ENCODE peak calls at places on chromosomes 13 and 19, in seven cellular contexts. F is Peyer's patch, G is right lobe of liver, E is HepG2, V is adrenal gland, Z is PC-9, N is brain microvascular endothelial cell. Y is an unnamed sample.

GRCh38 chr13:89267734-89268133 is 1596.6 kb downstream of the SLITRK5 start:
- DNase-seq in F (no peak), G (no peak), E (no peak), V (no peak), Z (no peak), N (no peak), Y (no peak)

GRCh38 chr13:67238277-67238859 is 8.2 kb upstream of the PCDH9 start:
- DNase-seq in F (no peak), G (no peak), E (peak; percentile 16), V (no peak), Z (no peak), N (no peak), Y (no peak)

GRCh38 chr13:75587679-75588078 is 38.1 kb downstream of the UCHL3 start:
- DNase-seq in F (no peak), G (no peak), E (peak; percentile 21), V (no peak), Z (no peak), N (no peak), Y (no peak)

GRCh38 chr13:41842029-41842428 is 118.9 kb downstream of the VWA8 start:
- DNase-seq in F (no peak), G (no peak), E (no peak), V (peak; percentile 24), Z (no peak), N (peak; percentile 40), Y (no peak)

GRCh38 chr19:3494559-3494958 is 5.9 kb downstream of the DOHH start:
- DNase-seq in F (no peak), G (no peak), E (no peak), V (no peak), Z (no peak), N (no peak), Y (no peak)

GRCh38 chr19:43545276-43545675 is 12.3 kb downstream of the ZNF575 start:
- DNase-seq in F (no peak), G (no peak), E (no peak), V (no peak), Z (no peak), N (no peak), Y (no peak)

GRCh38 chr13:101621099-101621498 is 168.6 kb downstream of the ITGBL1 start:
- DNase-seq in F (no peak), G (no peak), E (no peak), V (no peak), Z (peak; percentile 41), N (no peak), Y (no peak)

GRCh38 chr19:6238643-6239281 is 41.0 kb downstream of the MLLT1 start:
- DNase-seq in F (peak; percentile 50), G (peak; percentile 52), E (no peak), V (no peak), Z (no peak), N (no peak), Y (no peak)

GRCh38 chr13:44646044-44646443 is 69.9 kb upstream of the TSC22D1 start:
- DNase-seq in F (no peak), G (no peak), E (no peak), V (no peak), Z (no peak), N (no peak), Y (no peak)

GRCh38 chr13:25982908-25983307 is 68.9 kb downstream of the SHISA2 start:
- DNase-seq in F (no peak), G (no peak), E (no peak), V (no peak), Z (no peak), N (no peak), Y (no peak)

GRCh38 chr19:29042450-29042849 is 170.5 kb downstream of the UQCRFS1 start:
- DNase-seq in F (no peak), G (no peak), E (no peak), V (no peak), Z (no peak), N (no peak), Y (no peak)

GRCh38 chr13:27171244-27171829 is at the start of gene USP12:
- DNase-seq in F (no peak), G (peak; percentile 60), E (no peak), V (peak; percentile 58), Z (no peak), N (no peak), Y (no peak)

GRCh38 chr19:45467456-45468158 is at the start of gene FOSB:
- DNase-seq in F (peak; percentile 93), G (peak; percentile 96), E (peak; percentile 87), V (peak; percentile 96), Z (peak; percentile 86), N (peak; percentile 95), Y (peak; percentile 97)

GRCh38 chr19:46898731-46899130 is 37.9 kb downstream of the ARHGAP35 start:
- DNase-seq in F (no peak), G (no peak), E (no peak), V (no peak), Z (no peak), N (peak; percentile 67), Y (no peak)

DNA sequence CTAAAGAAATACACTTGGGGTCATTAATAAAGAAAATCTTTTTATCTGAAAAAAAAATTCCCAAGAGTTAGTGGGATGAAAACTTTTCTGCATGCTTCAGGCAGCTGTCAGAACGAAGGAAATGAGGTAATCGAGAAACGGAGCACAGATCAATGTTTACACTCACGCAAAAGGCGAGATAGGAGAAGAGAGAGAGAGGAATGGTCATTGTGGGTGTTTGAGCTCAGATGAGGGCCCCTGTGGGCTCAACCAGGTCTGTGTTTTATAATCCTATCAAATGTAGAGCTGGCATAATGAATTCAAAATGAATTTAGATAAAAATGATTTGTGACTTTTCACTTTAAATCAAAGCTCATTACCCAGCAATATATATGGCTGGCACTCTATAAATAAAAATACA is 6.3 kb upstream of the RXFP2 start:
- DNase-seq in F (no peak), G (no peak), E (no peak), V (no peak), Z (no peak), N (peak; percentile 53), Y (no peak)
- H3K4me3 ChIP-seq in F (no peak overlapping the region), G (no peak overlapping the region), E (no peak overlapping the region), V (no peak overlapping the region), Z (no peak overlapping the region), N (no peak overlapping the region), Y (peak overlapping the region; percentile 10)

DNA sequence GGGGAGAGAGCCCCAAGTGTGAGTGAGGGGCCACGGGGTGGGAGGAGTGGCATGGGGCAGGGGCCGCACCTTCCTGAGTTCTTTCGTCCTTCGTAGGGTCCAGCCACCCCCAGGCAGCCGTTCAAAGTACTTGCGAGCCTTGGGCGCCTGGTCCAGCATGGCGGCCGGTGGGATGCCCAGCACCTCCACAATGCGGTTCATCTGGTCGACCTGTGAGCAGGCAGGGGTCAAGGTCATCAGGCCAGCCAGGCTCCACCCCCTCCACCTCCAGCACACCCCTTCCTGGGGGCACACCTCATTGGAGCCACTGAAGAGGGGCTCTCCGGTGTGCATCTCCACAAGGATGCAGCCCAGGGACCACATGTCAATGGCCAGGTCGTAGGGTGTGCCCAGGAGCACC is 6.7 kb downstream of the DYRK1B start:
- DNase-seq in F (no peak), G (no peak), E (no peak), V (no peak), Z (no peak), N (no peak), Y (no peak)
- H3K36me3 ChIP-seq in F (no peaks in the 10 kb centered on the region), G (no peaks in the 10 kb centered on the region), E (peaks cover 16% of the 10 kb centered on the region), V (peaks cover 66% of the 10 kb centered on the region), Z (no peaks in the 10 kb centered on the region), N (peaks cover 28% of the 10 kb centered on the region), Y (peaks cover 50% of the 10 kb centered on the region)

DNA sequence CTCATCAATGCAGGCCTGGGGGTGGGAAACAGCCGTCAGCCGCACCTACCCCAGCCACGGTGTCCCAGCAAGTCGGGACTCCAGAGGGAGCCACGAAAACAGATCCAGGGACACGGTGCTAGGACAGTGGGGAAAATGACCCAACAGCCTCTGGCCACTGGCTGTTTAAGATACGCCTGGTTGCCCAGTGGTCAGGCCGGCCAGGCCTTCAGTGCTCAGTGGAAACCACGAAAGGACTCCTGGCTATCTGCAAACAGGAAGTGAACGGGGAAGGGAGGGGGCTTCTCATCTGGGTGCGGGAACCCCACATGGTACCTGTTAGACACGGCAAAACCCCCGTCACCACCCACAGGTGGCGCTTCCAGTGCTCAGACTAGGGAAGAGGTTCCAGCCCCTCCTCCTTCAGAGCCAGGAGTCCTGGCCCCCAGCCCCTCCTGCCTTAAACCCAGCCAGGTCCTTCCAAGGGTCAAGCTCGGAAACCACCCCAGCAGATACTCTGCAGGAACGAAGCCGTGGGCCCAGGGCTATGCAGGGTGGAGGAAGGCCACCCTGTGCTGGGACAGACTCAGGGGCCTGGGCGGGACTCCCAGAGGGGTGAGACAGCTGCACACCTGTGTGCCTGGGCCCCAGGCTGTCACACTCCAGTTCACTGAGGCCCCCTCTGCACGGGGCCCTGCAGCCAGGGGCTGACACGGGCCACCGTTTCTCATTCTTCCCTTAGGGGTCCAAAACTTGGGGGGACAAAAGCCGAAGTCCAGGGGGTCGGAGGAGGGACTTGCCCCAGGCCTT is 4.5 kb downstream of the PPP1R12C start:
- DNase-seq in F (no peak), G (peak; percentile 52), E (no peak), V (no peak), Z (no peak), N (no peak), Y (no peak)
- TF ChIP-seq CTCF in F (no peak), G (no peak), E (no peak), V (no peak), Z (no peak), N (peak; percentile 11), Y (no peak)

DNA sequence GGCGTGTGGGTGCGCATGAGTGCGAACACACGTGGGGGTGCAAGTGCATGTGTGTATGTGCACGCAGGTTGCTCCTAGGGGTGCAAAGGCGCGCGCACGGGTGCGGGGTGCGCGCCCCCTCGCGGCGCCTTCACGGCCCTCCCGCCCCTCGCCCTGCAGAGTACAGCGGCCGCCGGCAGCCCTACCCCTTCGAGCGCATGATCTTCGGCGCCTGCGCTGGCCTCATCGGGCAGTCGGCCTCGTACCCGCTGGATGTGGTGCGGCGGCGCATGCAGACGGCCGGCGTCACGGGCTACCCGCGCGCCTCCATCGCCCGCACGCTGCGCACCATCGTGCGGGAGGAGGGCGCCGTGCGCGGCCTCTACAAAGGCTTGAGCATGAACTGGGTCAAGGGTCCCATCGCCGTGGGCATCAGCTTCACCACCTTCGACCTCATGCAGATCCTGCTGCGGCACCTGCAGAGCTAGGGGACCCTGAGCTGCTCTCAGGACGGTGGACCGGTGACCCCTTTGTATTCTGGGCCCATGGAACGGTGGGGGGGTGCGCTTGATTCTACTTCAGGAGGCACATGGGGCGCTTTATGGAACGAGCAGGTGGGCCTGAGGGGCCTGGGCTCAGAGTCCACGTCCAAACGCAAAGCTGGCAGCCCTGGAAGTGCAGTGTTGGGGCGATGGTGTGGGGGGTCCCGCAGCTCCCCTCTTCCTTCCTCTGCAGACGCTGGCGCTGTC is 27.7 kb downstream of the TMEM161A start:
- DNase-seq in F (no peak), G (no peak), E (no peak), V (no peak), Z (no peak), N (peak; percentile 9), Y (no peak)
- H3K4me3 ChIP-seq in F (no peak overlapping the region), G (no peak overlapping the region), E (no peak overlapping the region), V (no peak overlapping the region), Z (no peak overlapping the region), N (no peak overlapping the region), Y (no peak overlapping the region)

GRCh38 chr19:55239004-55239403 is 10.4 kb upstream of the TMEM86B start:
- DNase-seq in F (no peak), G (no peak), E (no peak), V (no peak), Z (no peak), N (no peak), Y (no peak)
- H3K36me3 ChIP-seq in F (no peaks in the 10 kb centered on the region), G (peaks cover 14% of the 10 kb centered on the region), E (peaks cover 50% of the 10 kb centered on the region), V (peaks cover 92% of the 10 kb centered on the region), Z (peaks cover 28% of the 10 kb centered on the region), N (peaks cover 72% of the 10 kb centered on the region), Y (peaks cover 82% of the 10 kb centered on the region)

Y was measured in right atrium auricular region.